ENCODE peak calls at places on chromosomes 5 and 9, in eight cellular contexts. A is neural progenitor cell, Y is IMR-90, Q is brain microvascular endothelial cell, E is Caco-2, Z is A673, B is stomach, O is spleen. W is an unnamed sample.
A peak's percentile ranks its signal among the peaks of the same experiment; 100 is the strongest.

GRCh38 chr5:1836176-1836890 is 35.1 kb downstream of the NDUFS6 start:
- DNase-seq in A (no peak), Y (no peak), Q (no peak), E (no peak), Z (no peak), B (no peak), O (peak; percentile 53), W (no peak)

GRCh38 chr9:121672213-121672612 is 20.8 kb downstream of the DAB2IP start:
- DNase-seq in A (no peak), Y (peak; percentile 40), Q (no peak), E (no peak), Z (no peak), B (no peak), O (peak; percentile 16), W (no peak)

GRCh38 chr5:160262665-160263064 is 33.4 kb downstream of the FABP6 start:
- DNase-seq in A (peak; percentile 26), Y (no peak), Q (peak; percentile 49), E (no peak), Z (peak; percentile 73), B (no peak), O (peak; percentile 79), W (no peak)

GRCh38 chr5:38559427-38559826 is 3.0 kb upstream of the LIFR start:
- DNase-seq in A (no peak), Y (no peak), Q (no peak), E (no peak), Z (no peak), B (no peak), O (no peak), W (no peak)

GRCh38 chr9:13845460-13845859 is 468.5 kb downstream of the NFIB start:
- DNase-seq in A (no peak), Y (peak; percentile 57), Q (peak; percentile 24), E (no peak), Z (no peak), B (no peak), O (no peak), W (no peak)

GRCh38 chr5:1913578-1913977 is 30.9 kb upstream of the IRX4 start:
- DNase-seq in A (no peak), Y (no peak), Q (no peak), E (peak; percentile 14), Z (no peak), B (no peak), O (peak; percentile 34), W (no peak)

GRCh38 chr5:12023614-12024241 is 119.5 kb upstream of the CTNND2 start:
- DNase-seq in A (peak; percentile 74), Y (peak; percentile 27), Q (peak; percentile 18), E (no peak), Z (peak; percentile 44), B (no peak), O (no peak), W (no peak)

GRCh38 chr9:94837404-94837803 is 110.9 kb downstream of the AOPEP start:
- DNase-seq in A (no peak), Y (no peak), Q (no peak), E (no peak), Z (no peak), B (no peak), O (no peak), W (no peak)

GRCh38 chr9:131397100-131397790 is 3.4 kb downstream of the PRRC2B start:
- DNase-seq in A (peak; percentile 47), Y (peak; percentile 48), Q (no peak), E (no peak), Z (no peak), B (peak; percentile 47), O (no peak), W (no peak)

GRCh38 chr9:86943223-86943870 is 4.0 kb downstream of the GAS1 start:
- DNase-seq in A (no peak), Y (no peak), Q (no peak), E (no peak), Z (peak; percentile 36), B (peak; percentile 73), O (no peak), W (peak; percentile 33)

GRCh38 chr5:52517667-52518066 is 270.0 kb upstream of the ITGA1 start:
- DNase-seq in A (no peak), Y (no peak), Q (no peak), E (no peak), Z (no peak), B (no peak), O (no peak), W (no peak)

GRCh38 chr5:124546643-124547042 is 199.8 kb downstream of the ZNF608 start:
- DNase-seq in A (peak; percentile 55), Y (peak; percentile 35), Q (peak; percentile 29), E (peak; percentile 48), Z (peak; percentile 7), B (no peak), O (no peak), W (no peak)

GRCh38 chr5:64505769-64506566 is at the start of gene RGS7BP:
- DNase-seq in A (peak; percentile 80), Y (peak; percentile 7), Q (peak; percentile 24), E (no peak), Z (peak; percentile 43), B (peak; percentile 29), O (peak; percentile 77), W (no peak)

GRCh38 chr9:100473271-100474081 is 527 bp downstream of the TMEFF1 start:
- DNase-seq in A (peak; percentile 80), Y (peak; percentile 29), Q (no peak), E (peak; percentile 46), Z (peak; percentile 62), B (peak; percentile 26), O (peak; percentile 78), W (no peak)

GRCh38 chr5:110631236-110631635 is 95.2 kb downstream of the TMEM232 start:
- DNase-seq in A (no peak), Y (no peak), Q (no peak), E (no peak), Z (no peak), B (no peak), O (peak; percentile 52), W (no peak)

GRCh38 chr5:65015767-65016166 is 247.0 kb downstream of the CWC27 start:
- DNase-seq in A (peak; percentile 42), Y (no peak), Q (no peak), E (no peak), Z (no peak), B (no peak), O (no peak), W (no peak)

GRCh38 chr5:14663734-14664269 is 716 bp upstream of the OTULIN start:
- DNase-seq in A (peak; percentile 33), Y (no peak), Q (no peak), E (no peak), Z (peak; percentile 11), B (no peak), O (peak; percentile 83), W (peak; percentile 33)

GRCh38 chr5:38532165-38532669 is 24.2 kb downstream of the LIFR start:
- DNase-seq in A (peak; percentile 66), Y (no peak), Q (no peak), E (no peak), Z (no peak), B (no peak), O (no peak), W (no peak)

GRCh38 chr5:173325091-173325698 is 3.0 kb downstream of the STC2 start:
- DNase-seq in A (no peak), Y (no peak), Q (no peak), E (no peak), Z (no peak), B (no peak), O (peak; percentile 32), W (no peak)

GRCh38 chr5:173324115-173325001 is 3.9 kb downstream of the STC2 start:
- DNase-seq in A (peak; percentile 60), Y (peak; percentile 89), Q (no peak), E (no peak), Z (peak; percentile 92), B (peak; percentile 76), O (peak; percentile 68), W (peak; percentile 58)

GRCh38 chr5:173323121-173323798 is 5.0 kb downstream of the STC2 start:
- DNase-seq in A (no peak), Y (no peak), Q (no peak), E (no peak), Z (no peak), B (no peak), O (peak; percentile 57), W (no peak)

GRCh38 chr5:173321886-173322285 is 6.3 kb downstream of the STC2 start:
- DNase-seq in A (no peak), Y (peak; percentile 40), Q (no peak), E (no peak), Z (no peak), B (no peak), O (no peak), W (no peak)

GRCh38 chr5:173323799-173324114 is 4.5 kb downstream of the STC2 start:
- DNase-seq in A (no peak), Y (no peak), Q (no peak), E (no peak), Z (no peak), B (no peak), O (peak; percentile 2), W (no peak)
- H3K4me3 ChIP-seq in A (no peak overlapping the region), Y (no peak overlapping the region), Q (no peak overlapping the region), E (no peak overlapping the region), Z (peak overlapping the region; percentile 20), B (peak overlapping the region; percentile 7), O (no peak overlapping the region), W (no peak overlapping the region)

DNA sequence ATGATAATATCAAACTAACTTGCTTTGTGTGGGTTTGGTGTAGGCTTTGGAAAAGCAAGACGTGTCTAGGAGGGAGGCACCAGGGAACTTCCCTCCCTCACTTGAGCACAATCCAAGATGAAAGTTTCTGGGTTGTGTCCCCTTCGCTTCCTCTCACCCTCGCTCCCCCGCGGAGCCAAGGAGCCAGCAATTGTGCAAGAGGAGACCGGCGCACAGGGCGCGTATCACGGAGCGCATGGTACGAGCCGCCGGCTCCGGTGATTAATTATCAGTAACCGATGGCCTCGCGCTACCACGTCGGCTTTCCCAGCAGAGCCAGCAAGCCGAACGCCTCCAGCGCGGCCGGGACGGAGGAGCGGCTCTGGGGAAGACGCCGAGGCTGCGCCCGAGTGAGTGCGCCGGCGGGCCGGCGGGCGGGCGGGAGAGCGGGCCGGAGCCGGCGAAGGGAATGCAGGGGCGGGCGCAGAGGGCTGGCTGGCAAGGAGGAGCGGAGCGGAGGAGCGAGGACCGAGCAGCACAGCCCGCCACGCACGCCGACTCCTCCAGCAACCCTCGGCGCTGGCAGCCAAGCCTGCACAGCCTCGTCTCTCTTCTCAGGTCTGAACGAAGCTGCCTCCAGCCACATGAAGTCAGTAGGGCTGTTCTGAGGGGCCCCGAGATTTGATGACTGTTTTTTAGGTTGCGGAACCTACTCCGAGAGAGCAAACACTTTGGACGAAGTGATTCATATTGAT is 143.6 kb downstream of the BNC2 start:
- DNase-seq in A (peak; percentile 91), Y (peak; percentile 83), Q (peak; percentile 83), E (peak; percentile 36), Z (peak; percentile 64), B (peak; percentile 62), O (peak; percentile 78), W (peak; percentile 81)
- H3K4me3 ChIP-seq in A (peak overlapping the region; percentile 52), Y (peak overlapping the region; percentile 62), Q (peak overlapping the region; percentile 72), E (peak overlapping the region; percentile 21), Z (peak overlapping the region; percentile 48), B (peak overlapping the region; percentile 41), O (peak overlapping the region; percentile 6), W (peak overlapping the region; percentile 52)

GRCh38 chr9:72592501-72593403 is 71.3 kb downstream of the TMC1 start:
- DNase-seq in A (peak; percentile 73), Y (peak; percentile 72), Q (peak; percentile 46), E (no peak), Z (peak; percentile 67), B (no peak), O (no peak), W (no peak)
- H3K4me3 ChIP-seq in A (no peak overlapping the region), Y (no peak overlapping the region), Q (no peak overlapping the region), E (no peak overlapping the region), Z (no peak overlapping the region), B (no peak overlapping the region), O (no peak overlapping the region), W (no peak overlapping the region)

DNA sequence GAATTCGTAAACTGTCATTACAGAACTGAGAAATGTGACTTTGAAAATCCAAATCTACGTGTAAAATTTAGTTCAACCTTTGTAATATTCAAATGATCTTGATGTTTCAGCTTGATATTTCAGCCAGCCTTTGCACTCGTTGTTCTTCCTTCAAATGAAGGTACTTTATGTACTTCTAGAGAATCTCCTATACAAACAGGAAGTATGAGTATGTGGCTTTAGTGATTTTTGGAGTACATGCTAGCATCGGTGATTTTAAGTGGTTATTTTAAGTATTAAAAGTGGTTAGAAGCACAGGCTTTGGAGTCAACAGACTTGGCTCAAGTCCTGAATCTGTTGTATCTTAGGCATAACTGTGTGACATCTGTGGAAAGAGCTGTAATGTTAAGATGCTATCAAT is 397.9 kb downstream of the ADGRV1 start:
- DNase-seq in A (no peak), Y (no peak), Q (no peak), E (no peak), Z (no peak), B (no peak), O (no peak), W (no peak)
- H3K4me3 ChIP-seq in A (no peak overlapping the region), Y (no peak overlapping the region), Q (no peak overlapping the region), E (no peak overlapping the region), Z (no peak overlapping the region), B (no peak overlapping the region), O (no peak overlapping the region), W (no peak overlapping the region)

W was measured in lung.